ENCODE peak calls at places on chromosome X, in seven cellular contexts. X is body of pancreas, R is sigmoid colon, Q is Peyer's patch, Y is breast epithelium, E is IMR-90, O is testis. C is an unnamed sample.

GRCh38 chrX:120463241-120463640 is 5.9 kb downstream of the LAMP2 start:
- DNase-seq in O (no peak), X (no peak), E (peak), R (no peak), Q (no peak), Y (no peak), C (no peak)

GRCh38 chrX:119410027-119410819 is 11.1 kb downstream of the SLC25A43 start:
- DNase-seq in E (peak), R (peak), X (peak), O (peak), Q (peak), Y (peak), C (peak)

GRCh38 chrX:129091097-129091496 is 432.2 kb downstream of the SMARCA1 start:
- DNase-seq in R (no peak), Q (no peak), O (no peak), X (no peak), Y (no peak), E (no peak), C (no peak)

GRCh38 chrX:104621781-104622180 is 55.8 kb downstream of the IL1RAPL2 start:
- DNase-seq in O (no peak), Y (no peak), Q (no peak), X (no peak), R (no peak), E (no peak), C (no peak)

GRCh38 chrX:71616672-71617529 is 1.4 kb downstream of the CXCR3 start:
- DNase-seq in Q (peak), R (no peak), Y (no peak), O (no peak), E (no peak), X (no peak), C (peak)

GRCh38 chrX:71253253-71254091 is 468 bp downstream of the ZMYM3 start:
- DNase-seq in Y (no peak), Q (peak), O (peak), E (peak), R (no peak), X (peak), C (no peak)

GRCh38 chrX:7147978-7148824 is at the start of gene PUDP:
- DNase-seq in Q (peak), E (peak), Y (peak), X (peak), R (peak), O (peak), C (peak)

GRCh38 chrX:24248042-24248441 is 65.8 kb downstream of the SUPT20HL2 start:
- DNase-seq in O (peak), X (no peak), Y (no peak), E (no peak), R (no peak), Q (no peak), C (no peak)

GRCh38 chrX:10516781-10517322 is 103.5 kb downstream of the MID1 start:
- DNase-seq in R (no peak), X (no peak), E (no peak), Q (no peak), Y (no peak), O (no peak), C (no peak)

GRCh38 chrX:132480581-132481203 is 8.1 kb downstream of the MBNL3 start:
- DNase-seq in R (no peak), O (peak), Y (no peak), E (peak), X (peak), Q (peak), C (peak)

GRCh38 chrX:44906542-44906941 is 33.6 kb downstream of the KDM6A start:
- DNase-seq in Y (no peak), Q (no peak), E (no peak), X (no peak), R (no peak), O (no peak), C (no peak)

GRCh38 chrX:23854122-23854521 is 53.6 kb downstream of the APOO start:
- DNase-seq in X (no peak), R (no peak), E (no peak), Q (no peak), Y (no peak), O (no peak), C (no peak)

GRCh38 chrX:102966701-102967100 is 29.6 kb downstream of the RAB40AL start:
- DNase-seq in R (no peak), O (no peak), Y (no peak), E (peak), X (no peak), Q (no peak), C (no peak)

GRCh38 chrX:108736509-108737479 is at the start of gene IRS4:
- DNase-seq in R (no peak), Q (no peak), O (peak), X (peak), E (no peak), Y (no peak), C (peak)

GRCh38 chrX:30713061-30713525 is 59.9 kb downstream of the GK start:
- DNase-seq in R (no peak), X (peak), E (peak), Y (no peak), O (peak), Q (peak), C (no peak)

GRCh38 chrX:74458738-74459137 is 37.4 kb downstream of the SLC16A2 start:
- DNase-seq in X (no peak), O (no peak), E (peak), Y (no peak), Q (no peak), R (no peak), C (no peak)

GRCh38 chrX:2673611-2674010 is 17.5 kb upstream of the CD99 start:
- DNase-seq in X (no peak), O (no peak), R (no peak), Y (no peak), E (no peak), Q (no peak), C (no peak)

GRCh38 chrX:12973561-12974216 is 1.2 kb upstream of the TMSB4X start:
- DNase-seq in X (no peak), Q (peak), Y (no peak), R (no peak), O (no peak), E (no peak), C (no peak)

GRCh38 chrX:112223391-112223790 is 140.8 kb upstream of the TRPC5 start:
- DNase-seq in Q (no peak), X (no peak), E (no peak), R (no peak), O (no peak), Y (no peak), C (no peak)

GRCh38 chrX:103628386-103629290 is at the start of gene TCEAL1:
- DNase-seq in R (peak), Y (peak), Q (peak), O (peak), X (peak), E (peak), C (peak)

GRCh38 chrX:32276153-32276552 is 935.2 kb downstream of the DMD start:
- DNase-seq in Y (no peak), X (no peak), O (no peak), E (no peak), Q (no peak), R (no peak), C (no peak)

GRCh38 chrX:111402378-111402777 is 9.6 kb downstream of the DCX start:
- DNase-seq in Q (no peak), E (no peak), Y (no peak), R (no peak), X (no peak), O (no peak), C (no peak)

GRCh38 chrX:107646736-107647135 is 18.4 kb downstream of the PRPS1 start:
- DNase-seq in O (no peak), Y (no peak), Q (no peak), E (no peak), X (no peak), R (no peak), C (no peak)

GRCh38 chrX:72621619-72622485 is 49.2 kb upstream of the HDAC8 start:
- DNase-seq in E (peak), X (no peak), Y (no peak), Q (no peak), R (no peak), O (no peak), C (no peak)

GRCh38 chrX:75156537-75156945 is 458 bp upstream of the ABCB7 start:
- DNase-seq in E (peak), X (no peak), Y (no peak), Q (no peak), O (no peak), R (no peak), C (no peak)

GRCh38 chrX:468979-469378 is 82.3 kb upstream of the PPP2R3B start:
- DNase-seq in E (no peak), Y (no peak), R (peak), X (no peak), Q (no peak), O (no peak), C (no peak)

GRCh38 chrX:24276011-24276410 is 37.9 kb downstream of the SUPT20HL2 start:
- DNase-seq in X (no peak), E (no peak), Y (no peak), O (no peak), Q (no peak), R (no peak), C (no peak)

GRCh38 chrX:13180807-13181206 is 136.4 kb upstream of the FAM9C start:
- DNase-seq in E (peak), Y (no peak), X (no peak), R (no peak), Q (no peak), O (no peak), C (no peak)

GRCh38 chrX:23822397-23822796 is 39.4 kb downstream of the SAT1 start:
- DNase-seq in Y (no peak), E (peak), R (no peak), O (no peak), X (no peak), Q (no peak), C (no peak)

GRCh38 chrX:120304241-120304640 is 7.0 kb downstream of the TMEM255A start:
- DNase-seq in Q (no peak), E (no peak), X (no peak), Y (no peak), R (no peak), O (no peak), C (no peak)

GRCh38 chrX:120549483-120550452 is 11.0 kb downstream of the CUL4B start:
- DNase-seq in R (no peak), O (no peak), E (peak), Q (no peak), X (no peak), Y (no peak), C (no peak)

GRCh38 chrX:1593286-1594271 is 2.2 kb downstream of the AKAP17A start:
- DNase-seq in O (peak), Q (no peak), X (no peak), E (no peak), R (no peak), Y (no peak), C (peak)

GRCh38 chrX:45598841-45599240 is 398.2 kb upstream of the DIPK2B start:
- DNase-seq in Y (no peak), Q (no peak), O (no peak), X (no peak), E (peak), R (no peak), C (no peak)

GRCh38 chrX:144275403-144275802 is 391.5 kb downstream of the UBE2NL start:
- DNase-seq in Q (no peak), X (no peak), E (no peak), O (no peak), Y (no peak), R (no peak), C (no peak)

GRCh38 chrX:116607766-116608165 is 145.0 kb upstream of the CT83 start:
- DNase-seq in R (no peak), X (no peak), E (no peak), Q (no peak), O (no peak), Y (no peak), C (no peak)

GRCh38 chrX:11953615-11954014 is 184.7 kb upstream of the FRMPD4 start:
- DNase-seq in X (no peak), E (peak), Q (no peak), Y (no peak), O (no peak), R (no peak), C (no peak)

GRCh38 chrX:10240918-10241317 is 84.1 kb downstream of the CLCN4 start:
- DNase-seq in X (no peak), Y (no peak), R (peak), O (no peak), E (peak), Q (no peak), C (no peak)

GRCh38 chrX:126137899-126138298 is 28.2 kb downstream of the DCAF12L2 start:
- DNase-seq in X (no peak), Q (no peak), Y (no peak), R (no peak), E (no peak), O (peak), C (no peak)

GRCh38 chrX:38806054-38806389 is 4.8 kb downstream of the MID1IP1 start:
- DNase-seq in O (peak), X (no peak), Y (no peak), R (no peak), E (no peak), Q (peak), C (no peak)

GRCh38 chrX:34656467-34656841 is 631 bp downstream of the TMEM47 start:
- DNase-seq in O (no peak), Y (no peak), Q (no peak), X (no peak), R (peak), E (no peak), C (peak)

GRCh38 chrX:150696264-150696789 is 3.1 kb downstream of the MTMR1 start:
- DNase-seq in R (no peak), X (no peak), Y (no peak), O (no peak), Q (no peak), E (no peak), C (no peak)
- H3K27ac ChIP-seq in R (no peak), X (no peak), Y (peak), O (no peak), Q (no peak), E (no peak), C (no peak)

DNA sequence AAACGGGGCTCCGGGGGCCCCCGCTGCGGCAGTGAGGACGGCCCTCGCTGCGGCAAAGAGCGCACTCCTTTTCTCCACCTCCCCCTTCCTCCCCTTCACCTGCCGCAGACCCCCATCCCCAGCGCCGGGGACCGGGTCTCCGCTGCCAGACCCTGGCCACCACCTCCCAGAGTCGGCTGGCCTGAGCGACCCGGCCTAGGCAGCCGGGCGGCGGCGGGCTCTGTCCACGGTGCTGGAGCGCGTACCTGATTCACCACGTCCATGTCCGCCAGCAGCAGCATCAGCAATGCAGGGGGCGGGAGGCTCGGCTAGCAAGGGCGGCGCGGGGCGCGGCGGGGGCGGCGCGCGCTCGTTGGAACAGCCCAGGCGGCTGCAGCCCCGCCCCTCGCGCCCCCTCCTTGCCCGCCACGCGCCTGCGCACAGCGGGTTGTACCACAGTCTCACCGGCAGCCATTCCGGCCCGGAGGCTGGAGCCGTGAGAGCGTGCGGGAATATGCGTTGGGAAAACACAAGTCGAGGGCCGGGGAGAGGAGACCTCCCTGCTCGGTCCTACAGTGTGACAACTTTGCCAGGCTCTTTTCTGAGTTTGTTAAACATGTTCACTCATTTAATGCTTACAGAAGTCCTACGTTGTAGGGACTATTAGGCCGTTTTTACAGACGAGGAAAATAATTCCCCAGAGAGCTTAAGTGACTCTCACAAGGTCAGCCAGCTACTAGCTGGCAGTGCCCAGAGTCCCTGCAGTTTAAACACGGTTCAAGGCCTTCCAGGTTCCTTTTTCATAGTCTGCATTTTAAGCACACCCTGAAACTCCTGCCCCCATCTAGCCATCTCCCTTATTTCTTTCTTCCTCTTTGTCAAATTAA is at the start of gene SYP:
- DNase-seq in Q (peak), Y (peak), R (peak), O (peak), E (peak), X (peak), C (peak)
- TF ChIP-seq POLR2A in Q (peak), Y (peak), R (peak), O (peak), E (no peak), X (peak), C (peak)

GRCh38 chrX:130877892-130878321 is 25.1 kb downstream of the ENOX2 start:
- DNase-seq in Q (no peak), R (no peak), X (no peak), Y (no peak), E (no peak), O (no peak), C (no peak)
- H3K27ac ChIP-seq in Q (no peak), R (no peak), X (no peak), Y (no peak), E (no peak), O (no peak), C (no peak)

GRCh38 chrX:146127617-146128016 is 310.0 kb downstream of the SLITRK2 start:
- DNase-seq in R (no peak), Y (no peak), Q (no peak), O (no peak), E (no peak), X (no peak), C (no peak)
- TF ChIP-seq POLR2A in R (no peak), Y (no peak), Q (no peak), O (no peak), E (no peak), X (no peak), C (no peak)

DNA sequence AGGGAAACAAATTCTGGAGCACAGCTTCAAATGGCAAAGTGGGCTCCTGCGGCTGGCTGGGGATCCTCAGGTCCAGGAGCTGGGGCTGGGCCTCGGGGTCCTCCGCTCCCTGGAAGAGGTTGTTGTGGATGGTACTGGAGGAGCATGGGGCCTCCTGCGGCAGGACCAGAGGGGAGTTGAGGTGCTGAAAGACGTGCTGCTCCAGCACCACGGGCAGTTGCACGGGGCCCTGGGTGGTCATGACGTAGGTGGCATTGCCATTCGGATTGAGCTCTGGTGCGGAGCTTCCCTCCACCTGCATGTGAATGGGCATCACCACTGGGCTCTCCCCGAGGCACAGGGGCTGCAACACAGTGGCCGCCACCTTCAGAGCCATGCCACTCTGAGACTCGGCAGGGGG is 59.7 kb downstream of the RAI2 start:
- DNase-seq in X (no peak), R (no peak), O (no peak), Q (no peak), E (no peak), Y (no peak), C (no peak)
- H3K27ac ChIP-seq in X (no peak), R (no peak), O (no peak), Q (no peak), E (no peak), Y (no peak), C (no peak)

GRCh38 chrX:41350150-41350975 is 16.4 kb downstream of the DDX3X start:
- DNase-seq in O (no peak), R (no peak), E (peak), X (no peak), Q (no peak), Y (no peak), C (no peak)
- TF ChIP-seq POLR2A in O (no peak), R (no peak), E (peak), X (no peak), Q (no peak), Y (no peak), C (no peak)

GRCh38 chrX:51803833-51804232 is 60.6 kb downstream of the GSPT2 start:
- DNase-seq in Q (no peak), Y (no peak), O (no peak), R (no peak), X (no peak), E (no peak), C (no peak)

GRCh38 chrX:51798701-51799100 is 55.5 kb downstream of the GSPT2 start:
- DNase-seq in X (no peak), Q (no peak), E (no peak), R (no peak), O (no peak), Y (no peak), C (no peak)

GRCh38 chrX:51804741-51805140 is 61.5 kb downstream of the GSPT2 start:
- DNase-seq in Y (no peak), X (no peak), O (no peak), Q (no peak), R (no peak), E (no peak), C (no peak)

DNA sequence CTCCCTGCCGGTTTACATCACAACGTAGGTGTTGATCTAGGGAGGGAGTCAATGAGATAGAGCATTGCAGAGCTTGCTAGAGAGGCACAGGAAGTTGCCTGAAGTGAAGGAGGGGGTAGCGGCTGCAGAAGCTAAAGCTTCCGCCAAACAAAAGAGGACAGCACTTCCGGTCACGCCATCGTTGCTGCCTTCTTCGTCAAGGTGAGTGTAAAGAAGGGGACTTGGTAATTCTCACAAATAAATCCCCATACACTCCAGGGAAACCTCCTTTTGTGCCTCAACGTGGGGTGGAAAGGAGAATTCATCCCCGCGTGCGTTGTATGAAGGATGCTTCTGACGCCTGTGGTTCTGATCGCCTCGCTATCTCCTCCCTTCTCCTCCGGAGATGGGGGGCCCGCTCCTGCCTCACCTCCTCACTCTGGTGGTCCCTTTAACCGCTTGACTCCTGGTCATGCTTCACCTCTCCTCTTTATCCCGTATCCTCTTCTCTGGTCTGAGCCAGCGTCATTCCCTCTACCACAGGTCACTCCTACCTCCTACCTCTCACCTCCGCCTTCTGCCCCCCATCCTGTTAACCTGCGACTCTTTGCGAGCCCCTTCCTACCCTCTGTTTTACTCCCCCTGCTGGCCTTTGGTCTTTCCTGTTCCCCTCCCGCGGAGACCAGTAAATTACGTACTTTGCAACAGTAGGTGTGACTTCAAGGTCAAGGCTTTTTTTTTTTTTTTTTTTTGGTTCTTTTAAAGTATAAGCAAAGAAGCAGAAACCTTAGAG is 59.9 kb downstream of the GSPT2 start:
- DNase-seq in O (peak), X (peak), E (peak), R (peak), Y (no peak), Q (peak), C (peak)
- H3K27ac ChIP-seq in O (peak), X (no peak), E (peak), R (peak), Y (peak), Q (peak), C (no peak)

C was measured in right lobe of liver.